ENCODE peak calls at places on chromosomes 3 and 15, in four cellular contexts. One of them, this sample, is unnamed.

GRCh38 chr3:184752361-184752760 is 40.5 kb upstream of the MAGEF1 start:
- DNase-seq in IMR-90: no peak
- DNase-seq in mesenchymal stem cell: no peak
- DNase-seq in neuronal stem cell: no peak
- DNase-seq in this sample: no peak

GRCh38 chr3:113531826-113532697 is at the start of gene SIDT1:
- DNase-seq in mesenchymal stem cell: peak
- DNase-seq in IMR-90: no peak
- DNase-seq in neuronal stem cell: peak
- DNase-seq in this sample: peak

GRCh38 chr3:106161236-106161635 is 292.4 kb upstream of the CBLB start:
- DNase-seq in IMR-90: no peak
- DNase-seq in neuronal stem cell: no peak
- DNase-seq in mesenchymal stem cell: no peak
- DNase-seq in this sample: no peak

GRCh38 chr3:120160050-120160449 is 65.8 kb upstream of the GSK3B start:
- DNase-seq in neuronal stem cell: no peak
- DNase-seq in IMR-90: peak
- DNase-seq in mesenchymal stem cell: peak
- DNase-seq in this sample: no peak

GRCh38 chr3:129063841-129064482 is 3.4 kb downstream of the GP9 start:
- DNase-seq in IMR-90: no peak
- DNase-seq in mesenchymal stem cell: no peak
- DNase-seq in neuronal stem cell: no peak
- DNase-seq in this sample: no peak

GRCh38 chr3:151328298-151329036 is 882 bp downstream of the P2RY13 start:
- DNase-seq in neuronal stem cell: no peak
- DNase-seq in IMR-90: no peak
- DNase-seq in mesenchymal stem cell: no peak
- DNase-seq in this sample: no peak

GRCh38 chr15:91912336-91912735 is 58.8 kb downstream of the SLCO3A1 start:
- DNase-seq in neuronal stem cell: no peak
- DNase-seq in IMR-90: no peak
- DNase-seq in mesenchymal stem cell: no peak
- DNase-seq in this sample: no peak

GRCh38 chr3:41175365-41175764 is 23.9 kb upstream of the CTNNB1 start:
- DNase-seq in IMR-90: no peak
- DNase-seq in neuronal stem cell: no peak
- DNase-seq in mesenchymal stem cell: peak
- DNase-seq in this sample: no peak

GRCh38 chr3:134517796-134518195 is 31.9 kb downstream of the CEP63 start:
- DNase-seq in mesenchymal stem cell: peak
- DNase-seq in neuronal stem cell: no peak
- DNase-seq in IMR-90: peak
- DNase-seq in this sample: no peak

GRCh38 chr3:12400795-12401194 is 83.5 kb upstream of the TSEN2 start:
- DNase-seq in neuronal stem cell: no peak
- DNase-seq in mesenchymal stem cell: peak
- DNase-seq in IMR-90: peak
- DNase-seq in this sample: no peak

GRCh38 chr15:77974416-77975331 is 102.8 kb downstream of the TBC1D2B start:
- DNase-seq in mesenchymal stem cell: no peak
- DNase-seq in IMR-90: no peak
- DNase-seq in neuronal stem cell: no peak
- DNase-seq in this sample: no peak

GRCh38 chr3:44013967-44014366 is 227.7 kb upstream of the TOPAZ1 start:
- DNase-seq in IMR-90: no peak
- DNase-seq in neuronal stem cell: no peak
- DNase-seq in mesenchymal stem cell: no peak
- DNase-seq in this sample: no peak

GRCh38 chr3:11236588-11237461 is 35.4 kb upstream of the ATG7 start:
- DNase-seq in IMR-90: peak
- DNase-seq in neuronal stem cell: peak
- DNase-seq in mesenchymal stem cell: peak
- DNase-seq in this sample: peak

GRCh38 chr3:67509471-67510075 is 144.8 kb downstream of the SUCLG2 start:
- DNase-seq in mesenchymal stem cell: peak
- DNase-seq in neuronal stem cell: no peak
- DNase-seq in IMR-90: peak
- DNase-seq in this sample: peak

GRCh38 chr3:176505878-176506621 is 691.2 kb downstream of the TBL1XR1 start:
- DNase-seq in mesenchymal stem cell: no peak
- DNase-seq in IMR-90: no peak
- DNase-seq in neuronal stem cell: no peak
- DNase-seq in this sample: peak

GRCh38 chr3:184769771-184770170 is 42.2 kb upstream of the VPS8 start:
- DNase-seq in neuronal stem cell: no peak
- DNase-seq in IMR-90: no peak
- DNase-seq in mesenchymal stem cell: no peak
- DNase-seq in this sample: no peak

GRCh38 chr15:99454941-99455795 is 110.6 kb upstream of the MEF2A start:
- DNase-seq in neuronal stem cell: no peak
- DNase-seq in mesenchymal stem cell: peak
- DNase-seq in IMR-90: peak
- DNase-seq in this sample: no peak

GRCh38 chr3:51706788-51707731 is at the start of gene GRM2:
- DNase-seq in neuronal stem cell: peak
- DNase-seq in mesenchymal stem cell: peak
- DNase-seq in IMR-90: peak
- DNase-seq in this sample: peak

GRCh38 chr3:192494176-192494575 is 233.2 kb downstream of the FGF12 start:
- DNase-seq in neuronal stem cell: no peak
- DNase-seq in mesenchymal stem cell: no peak
- DNase-seq in IMR-90: no peak
- DNase-seq in this sample: no peak

GRCh38 chr3:10522646-10523303 is 17.4 kb upstream of the ATP2B2 start:
- DNase-seq in neuronal stem cell: no peak
- DNase-seq in mesenchymal stem cell: no peak
- DNase-seq in IMR-90: no peak
- DNase-seq in this sample: peak

GRCh38 chr3:189401196-189401595 is 229.4 kb downstream of the TPRG1 start:
- DNase-seq in IMR-90: no peak
- DNase-seq in neuronal stem cell: no peak
- DNase-seq in mesenchymal stem cell: no peak
- DNase-seq in this sample: no peak

GRCh38 chr3:194140520-194141414 is 4.8 kb downstream of the HES1 start:
- DNase-seq in mesenchymal stem cell: peak
- DNase-seq in neuronal stem cell: peak
- DNase-seq in IMR-90: no peak
- DNase-seq in this sample: peak

GRCh38 chr3:139601191-139601961 is 61.8 kb upstream of the RBP1 start:
- DNase-seq in neuronal stem cell: no peak
- DNase-seq in mesenchymal stem cell: no peak
- DNase-seq in IMR-90: no peak
- DNase-seq in this sample: no peak

GRCh38 chr3:123694377-123695147 is 109.7 kb upstream of the HACD2 start:
- DNase-seq in IMR-90: peak
- DNase-seq in neuronal stem cell: no peak
- DNase-seq in mesenchymal stem cell: peak
- DNase-seq in this sample: no peak

GRCh38 chr15:65211157-65211982 is at the start of gene CILP:
- DNase-seq in IMR-90: peak
- DNase-seq in neuronal stem cell: no peak
- DNase-seq in mesenchymal stem cell: peak
- DNase-seq in this sample: no peak

GRCh38 chr15:28955160-28955502 is 69.4 kb downstream of the APBA2 start:
- DNase-seq in mesenchymal stem cell: peak
- DNase-seq in IMR-90: peak
- DNase-seq in neuronal stem cell: no peak
- DNase-seq in this sample: peak

DNA sequence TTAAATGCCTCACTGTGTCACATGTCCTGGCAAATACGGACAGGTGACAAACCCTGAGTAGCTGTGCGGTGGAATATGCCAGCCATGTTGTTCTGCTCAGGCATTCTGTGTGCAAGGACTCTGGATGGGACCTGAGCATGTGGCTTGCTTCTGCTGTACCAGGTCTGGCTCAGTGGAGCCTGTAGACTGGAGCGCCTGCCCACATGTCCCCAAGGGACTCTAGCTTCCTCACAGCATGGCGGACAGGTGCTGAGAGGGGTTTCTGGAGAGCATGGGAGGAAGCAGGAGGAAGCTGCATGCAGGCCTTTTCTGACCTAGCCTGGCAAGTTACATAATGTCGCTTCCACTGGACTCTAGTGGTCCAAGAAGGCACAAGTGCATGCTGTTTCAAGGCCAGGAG is 96.3 kb downstream of the PLXNA1 start:
- DNase-seq in mesenchymal stem cell: no peak
- DNase-seq in neuronal stem cell: no peak
- DNase-seq in IMR-90: no peak
- DNase-seq in this sample: no peak
- H3K23ac ChIP-seq in mesenchymal stem cell: no peak
- H3K23ac ChIP-seq in neuronal stem cell: no peak
- H3K23ac ChIP-seq in IMR-90: no peak
- H3K23ac ChIP-seq in this sample: no peak

GRCh38 chr15:90902996-90903732 is at the start of gene MAN2A2:
- DNase-seq in mesenchymal stem cell: peak
- DNase-seq in neuronal stem cell: peak
- DNase-seq in IMR-90: peak
- DNase-seq in this sample: no peak
- H3K23ac ChIP-seq in mesenchymal stem cell: peak
- H3K23ac ChIP-seq in neuronal stem cell: peak
- H3K23ac ChIP-seq in IMR-90: peak
- H3K23ac ChIP-seq in this sample: no peak

GRCh38 chr3:171883257-171883892 is 40.2 kb downstream of the TMEM212 start:
- DNase-seq in mesenchymal stem cell: no peak
- DNase-seq in IMR-90: no peak
- DNase-seq in neuronal stem cell: no peak
- DNase-seq in this sample: no peak
- H3K23ac ChIP-seq in mesenchymal stem cell: no peak
- H3K23ac ChIP-seq in IMR-90: no peak
- H3K23ac ChIP-seq in neuronal stem cell: no peak
- H3K23ac ChIP-seq in this sample: no peak

DNA sequence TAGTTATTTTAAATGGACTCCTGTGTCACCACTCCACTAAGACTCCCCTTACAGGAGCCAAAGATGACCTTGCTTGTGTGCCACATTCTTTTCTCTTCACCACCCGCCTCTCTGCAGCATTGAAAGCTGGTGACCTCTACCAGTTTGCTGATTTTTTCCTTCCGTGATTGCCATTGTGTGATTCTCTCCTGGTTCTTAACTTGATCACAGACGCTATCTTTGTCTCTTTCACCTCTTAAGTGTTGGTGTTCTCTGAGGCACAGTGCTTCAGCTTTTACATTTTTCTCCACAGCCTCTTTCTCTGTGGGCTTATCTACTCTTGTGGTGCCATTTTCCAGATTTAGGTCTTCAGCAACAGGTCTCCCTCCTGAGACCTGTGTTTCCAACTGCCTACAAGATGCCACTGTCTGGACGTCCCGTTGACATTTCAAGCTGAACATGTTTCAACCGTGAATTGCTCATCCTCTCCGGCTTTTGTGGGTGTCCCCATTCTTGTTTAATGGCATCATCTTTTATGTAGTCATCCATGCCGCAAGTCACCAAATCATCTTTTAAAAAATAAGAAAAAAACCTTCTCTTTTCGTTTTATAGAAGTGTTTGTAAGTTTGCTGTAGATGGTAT is 26.5 kb downstream of the IQGAP1 start:
- DNase-seq in IMR-90: peak
- DNase-seq in mesenchymal stem cell: peak
- DNase-seq in neuronal stem cell: no peak
- DNase-seq in this sample: no peak
- H3K23ac ChIP-seq in IMR-90: peak
- H3K23ac ChIP-seq in mesenchymal stem cell: no peak
- H3K23ac ChIP-seq in neuronal stem cell: no peak
- H3K23ac ChIP-seq in this sample: peak

DNA sequence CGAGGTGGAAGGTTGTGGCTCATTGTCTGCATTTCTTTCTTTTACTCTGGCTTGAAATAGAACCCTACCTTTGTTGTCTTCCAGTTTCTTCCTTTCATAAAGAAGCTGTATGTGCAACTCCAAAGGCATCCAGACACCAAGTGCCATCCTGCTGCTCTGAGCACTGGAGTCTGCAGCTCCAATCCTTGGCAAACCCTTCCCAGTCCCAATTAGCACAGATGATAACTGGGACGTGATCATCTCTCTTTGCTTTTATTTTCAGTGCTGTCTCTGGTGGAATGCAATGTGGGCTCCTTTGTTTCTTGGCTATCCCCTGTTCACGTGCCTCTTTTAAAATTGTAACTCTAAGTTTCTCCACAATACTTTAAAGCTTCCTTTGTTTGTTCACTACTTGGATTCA is 140.9 kb downstream of the AQP9 start:
- DNase-seq in IMR-90: no peak
- DNase-seq in neuronal stem cell: no peak
- DNase-seq in mesenchymal stem cell: no peak
- DNase-seq in this sample: no peak
- H3K23ac ChIP-seq in IMR-90: no peak
- H3K23ac ChIP-seq in neuronal stem cell: no peak
- H3K23ac ChIP-seq in mesenchymal stem cell: no peak
- H3K23ac ChIP-seq in this sample: no peak

DNA sequence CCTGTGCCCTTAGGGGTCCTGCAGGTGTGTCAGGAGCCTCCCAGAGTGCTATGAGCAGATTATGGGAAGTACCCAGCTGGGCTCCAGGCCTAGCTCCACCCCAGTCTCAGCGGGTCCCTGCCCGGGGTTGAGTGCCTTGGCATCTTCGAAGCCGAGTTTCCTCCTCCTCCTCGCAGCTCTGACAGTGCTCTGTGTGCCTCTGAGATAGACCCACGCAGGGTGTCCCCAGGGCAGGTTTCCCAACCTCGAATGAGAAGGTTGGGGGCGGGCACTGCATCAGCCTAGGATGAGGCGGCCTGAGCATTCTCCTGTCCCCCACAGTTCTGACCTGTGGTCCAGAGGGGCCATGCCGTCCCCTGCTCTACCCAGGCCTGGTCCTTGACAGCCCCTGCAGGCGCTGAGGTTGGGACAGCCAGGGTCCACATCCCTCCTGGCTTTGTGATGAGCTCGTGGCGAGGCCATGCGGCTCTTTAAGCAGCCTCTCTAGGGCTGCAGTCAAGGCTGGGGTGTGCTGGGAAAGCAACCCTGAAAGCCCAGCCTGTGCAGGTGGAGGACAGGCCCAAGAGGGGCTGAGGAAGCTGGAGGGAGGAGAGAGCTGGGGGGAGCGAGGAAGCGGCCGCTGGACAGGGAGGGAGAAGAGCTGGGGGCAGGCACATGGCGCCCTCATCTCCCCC is 20.2 kb upstream of the SKOR1 start:
- DNase-seq in IMR-90: no peak
- DNase-seq in mesenchymal stem cell: no peak
- DNase-seq in neuronal stem cell: no peak
- DNase-seq in this sample: no peak
- H3K23ac ChIP-seq in IMR-90: no peak
- H3K23ac ChIP-seq in mesenchymal stem cell: no peak
- H3K23ac ChIP-seq in neuronal stem cell: peak
- H3K23ac ChIP-seq in this sample: no peak